ENCODE peak calls at places on chromosomes 7 and 10, in five cellular contexts. P is stimulated activated CD4-positive, alpha-beta T cell treated with anti-CD3 and anti-CD28 coated beads, Interleukin-2, amount 100 ng/mL, for 48 hours; Q is EH; T is H54; A is B cell. O is an unnamed sample.

GRCh38 chr7:149422914-149423285 is 38.0 kb downstream of the ZNF777 start:
- DNase-seq in T (no peak), P (peak), A (peak), Q (no peak), O (no peak)

GRCh38 chr10:127939786-127940330 is 33.0 kb downstream of the PTPRE start:
- DNase-seq in T (no peak), Q (no peak), P (no peak), A (no peak), O (no peak)

GRCh38 chr10:118629211-118629610 is 33.8 kb upstream of the PRLHR start:
- DNase-seq in Q (peak), A (no peak), P (no peak), T (no peak), O (no peak)

GRCh38 chr7:116804459-116804858 is 57.9 kb upstream of the CAPZA2 start:
- DNase-seq in A (no peak), T (no peak), P (no peak), Q (no peak), O (no peak)

GRCh38 chr7:128197586-128197985 is 43.5 kb upstream of the LEP start:
- DNase-seq in A (no peak), P (no peak), Q (peak), T (peak), O (no peak)

GRCh38 chr7:48899932-48900331 is 24.4 kb upstream of the CDC14C start:
- DNase-seq in T (no peak), A (no peak), P (no peak), Q (no peak), O (no peak)

GRCh38 chr10:118046491-118047362 is at the start of gene RAB11FIP2:
- DNase-seq in A (peak), P (peak), Q (peak), T (peak), O (peak)

GRCh38 chr10:97805960-97806359 is 34.2 kb upstream of the SFRP5 start:
- DNase-seq in P (no peak), T (no peak), A (no peak), Q (no peak), O (no peak)

GRCh38 chr7:117283371-117283770 is 39.5 kb downstream of the WNT2 start:
- DNase-seq in P (no peak), Q (peak), A (no peak), T (no peak), O (no peak)

GRCh38 chr10:131789516-131789915 is 111.3 kb upstream of the PPP2R2D start:
- DNase-seq in T (no peak), P (no peak), Q (no peak), A (no peak), O (no peak)